ENCODE peak calls at places on chromosomes 2 and 18, in five cellular contexts. One of them, this sample, is unnamed.

GRCh38 chr2:10297950-10298349 is 4.8 kb upstream of the HPCAL1 start:
- DNase-seq in K562: no peak
- DNase-seq in HepG2: peak
- DNase-seq in GM12878: no peak
- DNase-seq in H1: no peak
- DNase-seq in this sample: no peak

GRCh38 chr2:29398384-29399237 is 283.4 kb downstream of the CLIP4 start:
- DNase-seq in H1: no peak
- DNase-seq in K562: no peak
- DNase-seq in GM12878: no peak
- DNase-seq in HepG2: no peak
- DNase-seq in this sample: no peak

GRCh38 chr2:24986397-24986796 is 14.6 kb upstream of the DNAJC27 start:
- DNase-seq in K562: no peak
- DNase-seq in H1: no peak
- DNase-seq in GM12878: no peak
- DNase-seq in HepG2: no peak
- DNase-seq in this sample: no peak

GRCh38 chr2:222427606-222428320 is 3.4 kb downstream of the SGPP2 start:
- DNase-seq in K562: no peak
- DNase-seq in H1: no peak
- DNase-seq in HepG2: no peak
- DNase-seq in GM12878: no peak
- DNase-seq in this sample: no peak

GRCh38 chr2:28314968-28315367 is 77.7 kb upstream of the FOSL2 start:
- DNase-seq in H1: no peak
- DNase-seq in HepG2: no peak
- DNase-seq in K562: no peak
- DNase-seq in GM12878: no peak
- DNase-seq in this sample: no peak

GRCh38 chr18:35289293-35290069 is 548 bp downstream of the ZSCAN30 start:
- DNase-seq in H1: peak
- DNase-seq in K562: peak
- DNase-seq in GM12878: no peak
- DNase-seq in HepG2: peak
- DNase-seq in this sample: peak

GRCh38 chr2:20623241-20623640 is 27.7 kb downstream of the HS1BP3 start:
- DNase-seq in K562: no peak
- DNase-seq in H1: no peak
- DNase-seq in HepG2: no peak
- DNase-seq in GM12878: no peak
- DNase-seq in this sample: no peak

GRCh38 chr2:142952018-142952417 is 74.6 kb downstream of the KYNU start:
- DNase-seq in K562: no peak
- DNase-seq in HepG2: no peak
- DNase-seq in GM12878: no peak
- DNase-seq in H1: no peak
- DNase-seq in this sample: no peak

GRCh38 chr2:211823886-211824479 is 714.6 kb downstream of the ERBB4 start:
- DNase-seq in H1: no peak
- DNase-seq in K562: no peak
- DNase-seq in GM12878: no peak
- DNase-seq in HepG2: no peak
- DNase-seq in this sample: no peak

GRCh38 chr2:217742837-217743236 is 260.0 kb downstream of the TNS1 start:
- DNase-seq in H1: peak
- DNase-seq in HepG2: no peak
- DNase-seq in GM12878: no peak
- DNase-seq in K562: no peak
- DNase-seq in this sample: no peak

DNA sequence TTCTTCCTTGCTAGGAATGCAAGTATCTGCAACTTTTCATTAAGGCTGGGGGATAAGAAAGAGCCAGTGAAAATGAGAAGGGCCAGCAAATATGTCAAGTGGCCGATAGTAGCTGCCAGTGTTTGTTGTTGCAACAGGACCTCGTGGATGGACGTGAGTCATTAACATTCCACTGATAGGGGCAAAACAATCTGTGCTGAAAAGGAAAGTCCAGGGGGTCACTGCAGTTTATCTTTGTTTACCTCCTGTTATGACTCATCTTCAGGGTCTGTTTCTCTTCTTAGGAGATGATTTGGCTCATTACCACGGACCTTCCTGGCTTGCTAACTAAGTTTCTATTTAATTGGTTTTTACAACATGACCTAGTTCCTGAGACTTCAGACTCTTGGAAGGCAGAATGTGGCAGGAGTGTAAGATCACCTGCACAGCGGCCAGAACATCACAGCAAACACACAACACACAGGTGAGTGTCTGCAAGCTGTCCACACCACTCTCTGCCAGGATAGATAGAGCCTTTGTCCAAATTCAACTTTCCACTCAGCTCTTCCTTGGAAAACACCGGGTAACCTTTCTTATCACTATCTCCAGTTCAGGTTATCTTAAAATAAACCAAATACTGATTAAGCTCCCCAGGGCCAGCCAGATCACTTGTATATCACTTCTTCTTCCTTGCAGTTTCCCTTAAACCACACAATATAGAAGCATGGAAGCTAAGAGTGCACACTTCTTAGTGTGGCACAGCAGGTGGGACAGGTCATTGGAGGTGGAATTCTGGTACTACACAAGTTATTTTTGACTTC is 157.5 kb upstream of the LMAN1 start:
- DNase-seq in GM12878: no peak
- DNase-seq in H1: no peak
- DNase-seq in K562: peak
- DNase-seq in HepG2: peak
- DNase-seq in this sample: peak
- TF ChIP-seq POLR2AphosphoS5 in GM12878: no peak
- TF ChIP-seq POLR2AphosphoS5 in H1: no peak
- TF ChIP-seq POLR2AphosphoS5 in K562: peak
- TF ChIP-seq POLR2AphosphoS5 in HepG2: no peak
- TF ChIP-seq POLR2AphosphoS5 in this sample: no peak

GRCh38 chr2:131036696-131037397 is 56.4 kb downstream of the FAM168B start:
- DNase-seq in GM12878: no peak
- DNase-seq in H1: no peak
- DNase-seq in HepG2: no peak
- DNase-seq in K562: no peak
- DNase-seq in this sample: no peak
- TF ChIP-seq CREB1 in GM12878: no peak
- TF ChIP-seq CREB1 in H1: no peak
- TF ChIP-seq CREB1 in HepG2: no peak
- TF ChIP-seq CREB1 in K562: no peak
- TF ChIP-seq CREB1 in this sample: no peak

GRCh38 chr2:189162566-189162965 is 17.0 kb downstream of the COL5A2 start:
- DNase-seq in HepG2: no peak
- DNase-seq in GM12878: no peak
- DNase-seq in K562: no peak
- DNase-seq in H1: no peak
- DNase-seq in this sample: no peak

GRCh38 chr2:189165656-189166380 is 13.7 kb downstream of the COL5A2 start:
- DNase-seq in K562: no peak
- DNase-seq in H1: no peak
- DNase-seq in HepG2: no peak
- DNase-seq in GM12878: no peak
- DNase-seq in this sample: no peak

GRCh38 chr2:189161894-189162293 is 17.7 kb downstream of the COL5A2 start:
- DNase-seq in K562: no peak
- DNase-seq in GM12878: no peak
- DNase-seq in HepG2: no peak
- DNase-seq in H1: no peak
- DNase-seq in this sample: peak

GRCh38 chr2:189164732-189165131 is 14.8 kb downstream of the COL5A2 start:
- DNase-seq in K562: no peak
- DNase-seq in HepG2: no peak
- DNase-seq in H1: no peak
- DNase-seq in GM12878: no peak
- DNase-seq in this sample: no peak

GRCh38 chr2:189163889-189164288 is 15.7 kb downstream of the COL5A2 start:
- DNase-seq in HepG2: no peak
- DNase-seq in H1: no peak
- DNase-seq in K562: no peak
- DNase-seq in GM12878: no peak
- DNase-seq in this sample: no peak
- TF ChIP-seq POLR2AphosphoS5 in HepG2: no peak
- TF ChIP-seq POLR2AphosphoS5 in H1: no peak
- TF ChIP-seq POLR2AphosphoS5 in K562: no peak
- TF ChIP-seq POLR2AphosphoS5 in GM12878: no peak
- TF ChIP-seq POLR2AphosphoS5 in this sample: no peak

GRCh38 chr2:47569658-47570398 is 166.9 kb downstream of the MSH2 start:
- DNase-seq in GM12878: no peak
- DNase-seq in HepG2: no peak
- DNase-seq in H1: peak
- DNase-seq in K562: no peak
- DNase-seq in this sample: peak
- TF ChIP-seq CREB1 in GM12878: no peak
- TF ChIP-seq CREB1 in HepG2: no peak
- TF ChIP-seq CREB1 in H1: peak
- TF ChIP-seq CREB1 in K562: no peak
- TF ChIP-seq CREB1 in this sample: no peak

GRCh38 chr18:36492604-36493329 is 195.3 kb downstream of the FHOD3 start:
- DNase-seq in GM12878: no peak
- DNase-seq in H1: no peak
- DNase-seq in HepG2: no peak
- DNase-seq in K562: no peak
- DNase-seq in this sample: no peak
- TF ChIP-seq POLR2AphosphoS5 in GM12878: no peak
- TF ChIP-seq POLR2AphosphoS5 in H1: no peak
- TF ChIP-seq POLR2AphosphoS5 in HepG2: no peak
- TF ChIP-seq POLR2AphosphoS5 in K562: no peak
- TF ChIP-seq POLR2AphosphoS5 in this sample: no peak

DNA sequence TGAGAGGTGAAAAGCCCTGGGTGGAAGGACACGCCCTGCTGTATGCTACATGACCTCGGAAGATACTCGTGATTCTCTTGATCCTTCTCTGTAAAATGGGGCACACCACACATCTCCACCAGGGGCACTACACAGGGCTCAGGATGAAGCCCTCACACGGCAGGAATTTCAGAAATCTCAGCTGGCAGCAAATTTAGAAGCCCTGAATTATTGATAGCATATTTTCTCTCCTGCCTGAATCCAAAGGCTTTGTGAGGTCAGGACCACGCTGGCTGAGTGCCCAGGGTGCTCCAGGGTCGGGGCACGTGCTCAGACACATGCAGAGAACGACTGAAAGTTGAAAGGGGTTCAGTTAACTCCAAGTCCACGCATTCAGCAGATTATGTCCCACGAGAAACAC is 42.1 kb upstream of the GALR1 start:
- DNase-seq in K562: no peak
- DNase-seq in HepG2: peak
- DNase-seq in GM12878: no peak
- DNase-seq in H1: no peak
- DNase-seq in this sample: peak
- TF ChIP-seq CREB1 in K562: no peak
- TF ChIP-seq CREB1 in HepG2: no peak
- TF ChIP-seq CREB1 in GM12878: no peak
- TF ChIP-seq CREB1 in H1: no peak
- TF ChIP-seq CREB1 in this sample: no peak

DNA sequence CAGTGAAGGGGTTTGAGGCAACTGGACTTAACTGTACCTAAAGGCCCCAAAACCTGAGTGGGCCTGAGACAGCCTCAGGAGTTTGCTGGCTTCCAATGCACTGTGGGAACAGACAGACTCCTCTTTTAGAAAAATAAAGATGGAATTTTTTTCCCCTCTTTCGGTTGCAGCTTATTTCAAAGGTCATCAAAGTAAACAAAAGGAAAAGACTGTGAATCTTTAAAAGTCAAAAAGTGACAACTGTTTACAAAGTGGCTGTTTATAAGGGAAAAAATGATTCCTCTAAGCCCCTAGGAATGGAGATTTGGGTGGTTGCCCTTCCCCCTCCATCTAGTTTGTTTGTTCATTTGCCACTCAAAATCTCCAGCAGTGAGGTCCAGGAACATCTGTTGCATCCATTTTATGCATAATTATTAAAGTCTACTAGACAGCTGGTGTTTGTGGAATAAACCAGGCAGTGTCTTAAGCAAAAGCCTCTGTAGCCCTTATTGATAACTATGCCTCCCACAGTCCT is 132.3 kb upstream of the ZFP36L2 start:
- DNase-seq in H1: no peak
- DNase-seq in GM12878: no peak
- DNase-seq in HepG2: peak
- DNase-seq in K562: no peak
- DNase-seq in this sample: no peak
- TF ChIP-seq POLR2AphosphoS5 in H1: no peak
- TF ChIP-seq POLR2AphosphoS5 in GM12878: no peak
- TF ChIP-seq POLR2AphosphoS5 in HepG2: no peak
- TF ChIP-seq POLR2AphosphoS5 in K562: no peak
- TF ChIP-seq POLR2AphosphoS5 in this sample: no peak

GRCh38 chr2:96138146-96139145 is at the start of gene ASTL:
- DNase-seq in GM12878: no peak
- DNase-seq in HepG2: peak
- DNase-seq in H1: peak
- DNase-seq in K562: peak
- DNase-seq in this sample: peak
- TF ChIP-seq CREB1 in GM12878: no peak
- TF ChIP-seq CREB1 in HepG2: no peak
- TF ChIP-seq CREB1 in H1: no peak
- TF ChIP-seq CREB1 in K562: no peak
- TF ChIP-seq CREB1 in this sample: no peak

GRCh38 chr2:225598426-225598825 is 198.9 kb downstream of the NYAP2 start:
- DNase-seq in H1: no peak
- DNase-seq in GM12878: no peak
- DNase-seq in HepG2: no peak
- DNase-seq in K562: no peak
- DNase-seq in this sample: no peak
- TF ChIP-seq POLR2AphosphoS5 in H1: no peak
- TF ChIP-seq POLR2AphosphoS5 in GM12878: no peak
- TF ChIP-seq POLR2AphosphoS5 in HepG2: no peak
- TF ChIP-seq POLR2AphosphoS5 in K562: no peak
- TF ChIP-seq POLR2AphosphoS5 in this sample: no peak

This sample was measured in GM23338.